ENCODE peak calls at places on chromosomes 7 and 10, in four cellular contexts. F is AG04449, B is H54, G is caudate nucleus. L is an unnamed sample.

GRCh38 chr7:100791881-100792666 is 35.2 kb downstream of the EPHB4 start:
- DNase-seq in F (no peak), B (no peak), G (no peak), L (no peak)

GRCh38 chr10:100654835-100655759 is 90.3 kb upstream of the PAX2 start:
- DNase-seq in F (no peak), B (no peak), G (no peak), L (no peak)

GRCh38 chr7:157384301-157384700 is 47.5 kb downstream of the DNAJB6 start:
- DNase-seq in F (no peak), B (no peak), G (no peak), L (peak; percentile 40)

GRCh38 chr7:155846936-155847335 is 34.7 kb upstream of the SHH start:
- DNase-seq in F (no peak), B (no peak), G (no peak), L (no peak)

GRCh38 chr7:93906267-93906666 is at the start of gene GNGT1:
- DNase-seq in F (no peak), B (no peak), G (no peak), L (no peak)

GRCh38 chr10:115857856-115858255 is 415.1 kb downstream of the GFRA1 start:
- DNase-seq in F (no peak), B (no peak), G (no peak), L (no peak)

GRCh38 chr10:43252785-43253341 is 14.0 kb downstream of the RASGEF1A start:
- DNase-seq in F (no peak), B (no peak), G (no peak), L (no peak)

GRCh38 chr10:82399850-82400249 is 524.9 kb downstream of the NRG3 start:
- DNase-seq in F (no peak), B (no peak), G (no peak), L (no peak)

GRCh38 chr7:82183633-82184032 is 259.9 kb downstream of the CACNA2D1 start:
- DNase-seq in F (no peak), B (no peak), G (no peak), L (no peak)

GRCh38 chr7:14055813-14056212 is 66.3 kb upstream of the ETV1 start:
- DNase-seq in F (no peak), B (no peak), G (no peak), L (no peak)

GRCh38 chr10:103602028-103602851 is 108.7 kb downstream of the NEURL1 start:
- DNase-seq in F (no peak), B (no peak), G (no peak), L (no peak)

GRCh38 chr10:33553951-33554571 is 219.6 kb upstream of the NRP1 start:
- DNase-seq in F (no peak), B (no peak), G (no peak), L (no peak)

GRCh38 chr7:128347573-128348147 is 4.0 kb upstream of the RBM28 start:
- DNase-seq in F (no peak), B (no peak), G (peak; percentile 9), L (no peak)

GRCh38 chr7:94314526-94314925 is 80.2 kb upstream of the COL1A2 start:
- DNase-seq in F (no peak), B (no peak), G (no peak), L (no peak)

GRCh38 chr7:20642171-20642570 is 26.7 kb downstream of the ABCB5 start:
- DNase-seq in F (no peak), B (no peak), G (no peak), L (no peak)

GRCh38 chr7:143882611-143883078 is 19.3 kb downstream of the TCAF1 start:
- DNase-seq in F (no peak), B (peak; percentile 64), G (peak; percentile 79), L (no peak)

GRCh38 chr10:50846753-50847152 is 38.7 kb downstream of the A1CF start:
- DNase-seq in F (no peak), B (peak; percentile 25), G (no peak), L (no peak)

GRCh38 chr10:76717141-76717540 is 920.5 kb downstream of the KCNMA1 start:
- DNase-seq in F (peak; percentile 42), B (no peak), G (no peak), L (no peak)

GRCh38 chr7:33444501-33444900 is 315.1 kb downstream of the BBS9 start:
- DNase-seq in F (no peak), B (no peak), G (no peak), L (no peak)

L was measured in SJSA1.